ENCODE peak calls at places on chromosomes 16 and 17, in nine cellular contexts. F, C, L, K, S, J, E, W and A are unnamed samples.

GRCh38 chr17:70318061-70318460 is 148.7 kb downstream of the KCNJ2 start:
- DNase-seq in C (no peak), E (no peak), W (no peak), S (no peak), L (no peak), J (no peak), K (no peak), F (no peak), A (no peak)

GRCh38 chr16:22075043-22075757 is 17.1 kb upstream of the VWA3A start:
- DNase-seq in K (peak), L (peak), F (no peak), C (no peak), E (no peak), J (no peak), W (no peak), S (no peak), A (peak)

GRCh38 chr17:78610951-78611511 is 33.8 kb upstream of the DNAH17 start:
- DNase-seq in J (no peak), C (no peak), L (no peak), S (no peak), K (no peak), E (no peak), F (peak), W (no peak), A (no peak)

GRCh38 chr16:455453-455852 is 30.0 kb downstream of the RAB11FIP3 start:
- DNase-seq in J (no peak), E (no peak), S (no peak), C (no peak), L (no peak), W (no peak), F (no peak), K (no peak), A (no peak)

GRCh38 chr16:35302859-35303258 is 1843.4 kb downstream of the TP53TG3F start:
- DNase-seq in S (no peak), C (no peak), J (no peak), L (no peak), E (no peak), W (no peak), K (no peak), F (no peak), A (no peak)

GRCh38 chr16:4521971-4522623 is 16.5 kb downstream of the CDIP1 start:
- DNase-seq in F (peak), K (no peak), E (peak), S (no peak), J (no peak), C (no peak), L (no peak), W (no peak), A (no peak)

GRCh38 chr16:48025359-48025758 is 130.4 kb downstream of the ABCC12 start:
- DNase-seq in W (no peak), L (no peak), C (no peak), J (no peak), E (no peak), S (no peak), K (no peak), F (no peak), A (no peak)

GRCh38 chr16:48276102-48276501 is 28.8 kb upstream of the ABCC11 start:
- DNase-seq in C (no peak), S (no peak), J (no peak), F (no peak), K (peak), L (peak), W (no peak), E (no peak), A (no peak)

GRCh38 chr16:89759742-89760366 is 38.5 kb downstream of the ZNF276 start:
- DNase-seq in W (no peak), J (no peak), E (no peak), C (no peak), F (no peak), K (no peak), S (no peak), L (no peak), A (no peak)

GRCh38 chr16:695355-696089 is 5.3 kb upstream of the WDR24 start:
- DNase-seq in S (peak), E (peak), J (peak), L (no peak), W (no peak), C (no peak), K (no peak), F (no peak), A (peak)

GRCh38 chr17:47120521-47121095 is 68.5 kb downstream of the CDC27 start:
- DNase-seq in F (no peak), L (peak), K (no peak), E (no peak), S (no peak), J (no peak), W (peak), C (no peak), A (peak)

GRCh38 chr17:41873559-41874292 is 8.5 kb upstream of the KLHL11 start:
- DNase-seq in W (no peak), E (no peak), F (no peak), C (no peak), S (no peak), K (no peak), L (peak), J (no peak), A (no peak)

GRCh38 chr17:57462007-57462579 is 205.8 kb downstream of the MSI2 start:
- DNase-seq in E (no peak), F (no peak), K (no peak), W (no peak), C (no peak), S (no peak), J (no peak), L (no peak), A (no peak)

GRCh38 chr17:35930211-35931065 is at the start of gene RDM1:
- DNase-seq in S (peak), J (peak), C (peak), F (peak), K (peak), E (peak), W (peak), L (peak), A (peak)